ENCODE peak calls at places on chromosome 15, in four cellular contexts. V is iris pigment epithelial cell, W is GDM1, I is left cardiac atrium. N is an unnamed sample.

GRCh38 chr15:99755692-99756409 is 22.6 kb upstream of the LYSMD4 start:
- DNase-seq in W (peak; percentile 27), I (peak; percentile 38), V (peak; percentile 68), N (no peak)

GRCh38 chr15:41655716-41656115 is 4.5 kb upstream of the MGA start:
- DNase-seq in V (peak; percentile 67), I (no peak), W (no peak), N (no peak)

GRCh38 chr15:32855942-32856341 is 138.1 kb downstream of the GREM1 start:
- DNase-seq in W (no peak), I (no peak), V (peak; percentile 99), N (no peak)

GRCh38 chr15:52257734-52258062 is 37.9 kb downstream of the MYO5C start:
- DNase-seq in W (no peak), I (no peak), V (peak; percentile 39), N (no peak)

GRCh38 chr15:84727429-84727828 is 11.5 kb upstream of the SEC11A start:
- DNase-seq in V (peak; percentile 71), W (no peak), I (no peak), N (no peak)

GRCh38 chr15:63121382-63122001 is at the start of gene LACTB:
- DNase-seq in I (peak; percentile 90), W (peak; percentile 85), V (peak; percentile 94), N (peak; percentile 91)

GRCh38 chr15:57552678-57553334 is 38.9 kb upstream of the MYZAP start:
- DNase-seq in I (no peak), V (no peak), W (no peak), N (peak; percentile 40)

GRCh38 chr15:97984157-97984556 is 23.7 kb downstream of the ARRDC4 start:
- DNase-seq in I (no peak), W (no peak), V (peak; percentile 10), N (no peak)

GRCh38 chr15:83538682-83539081 is 91.5 kb downstream of the SH3GL3 start:
- DNase-seq in V (peak; percentile 10), W (no peak), I (no peak), N (no peak)

GRCh38 chr15:100684591-100684990 is 82.2 kb downstream of the ASB7 start:
- DNase-seq in V (no peak), W (no peak), I (no peak), N (no peak)

GRCh38 chr15:99118801-99119546 is 14.1 kb downstream of the SYNM start:
- DNase-seq in I (no peak), V (no peak), W (no peak), N (peak; percentile 45)

GRCh38 chr15:94453227-94453626 is 221.9 kb downstream of the MCTP2 start:
- DNase-seq in I (no peak), V (no peak), W (no peak), N (no peak)

GRCh38 chr15:43285609-43286037 is 18.9 kb upstream of the TGM5 start:
- DNase-seq in W (peak; percentile 15), I (no peak), V (peak; percentile 65), N (no peak)

GRCh38 chr15:73872370-73872769 is 994 bp upstream of the TBC1D21 start:
- DNase-seq in W (no peak), I (no peak), V (peak; percentile 15), N (no peak)

GRCh38 chr15:57667171-57667924 is 39.2 kb upstream of the POLR2M start:
- DNase-seq in W (no peak), V (peak; percentile 66), I (no peak), N (no peak)

GRCh38 chr15:74529911-74530310 is 11.1 kb upstream of the ARID3B start:
- DNase-seq in I (no peak), W (no peak), V (peak; percentile 81), N (no peak)

GRCh38 chr15:43518073-43518761 is 809 bp downstream of the MAP1A start:
- DNase-seq in W (peak; percentile 65), I (no peak), V (peak; percentile 58), N (no peak)

GRCh38 chr15:77838595-77838994 is 205.9 kb upstream of the LINGO1 start:
- DNase-seq in V (no peak), I (no peak), W (no peak), N (no peak)

N was measured in sciatic nerve.